ENCODE peak calls at places on chromosomes 1 and 21, in eight cellular contexts. H is tibial artery; I is CD8-positive, alpha-beta T cell; Y is nephron progenitor cell; M is CD4-positive, alpha-beta T cell; O is astrocyte; N is pancreas; J is stomach. Z is an unnamed sample.
A peak's percentile ranks its signal among the peaks of the same experiment; 100 is the strongest.

GRCh38 chr1:245807306-245807705 is 652.5 kb downstream of the KIF26B start:
- DNase-seq in H (no peak), I (no peak), Y (no peak), M (no peak), O (peak; percentile 67), N (no peak), J (no peak), Z (peak; percentile 25)

GRCh38 chr1:43619996-43620920 is 29.7 kb upstream of the KDM4A start:
- DNase-seq in H (no peak), I (no peak), Y (no peak), M (no peak), O (no peak), N (no peak), J (no peak), Z (no peak)

GRCh38 chr21:32457360-32457840 is 44.9 kb downstream of the EVA1C start:
- DNase-seq in H (peak; percentile 50), I (no peak), Y (no peak), M (no peak), O (no peak), N (peak; percentile 67), J (peak; percentile 72), Z (no peak)

GRCh38 chr1:92479587-92479986 is 7.1 kb downstream of the GFI1 start:
- DNase-seq in H (no peak), I (no peak), Y (no peak), M (no peak), O (no peak), N (no peak), J (no peak), Z (no peak)

GRCh38 chr1:223508819-223509218 is 115.6 kb downstream of the CCDC185 start:
- DNase-seq in H (no peak), I (no peak), Y (no peak), M (no peak), O (no peak), N (no peak), J (no peak), Z (no peak)

GRCh38 chr1:43938383-43938782 is 4.8 kb downstream of the ARTN start:
- DNase-seq in H (no peak), I (no peak), Y (no peak), M (no peak), O (no peak), N (no peak), J (no peak), Z (no peak)

GRCh38 chr1:2636733-2637132 is 3.9 kb upstream of the MMEL1 start:
- DNase-seq in H (no peak), I (no peak), Y (no peak), M (no peak), O (no peak), N (no peak), J (no peak), Z (no peak)

GRCh38 chr21:43373387-43374227 is 53.3 kb downstream of the SIK1 start:
- DNase-seq in H (no peak), I (no peak), Y (no peak), M (no peak), O (no peak), N (no peak), J (no peak), Z (no peak)

DNA sequence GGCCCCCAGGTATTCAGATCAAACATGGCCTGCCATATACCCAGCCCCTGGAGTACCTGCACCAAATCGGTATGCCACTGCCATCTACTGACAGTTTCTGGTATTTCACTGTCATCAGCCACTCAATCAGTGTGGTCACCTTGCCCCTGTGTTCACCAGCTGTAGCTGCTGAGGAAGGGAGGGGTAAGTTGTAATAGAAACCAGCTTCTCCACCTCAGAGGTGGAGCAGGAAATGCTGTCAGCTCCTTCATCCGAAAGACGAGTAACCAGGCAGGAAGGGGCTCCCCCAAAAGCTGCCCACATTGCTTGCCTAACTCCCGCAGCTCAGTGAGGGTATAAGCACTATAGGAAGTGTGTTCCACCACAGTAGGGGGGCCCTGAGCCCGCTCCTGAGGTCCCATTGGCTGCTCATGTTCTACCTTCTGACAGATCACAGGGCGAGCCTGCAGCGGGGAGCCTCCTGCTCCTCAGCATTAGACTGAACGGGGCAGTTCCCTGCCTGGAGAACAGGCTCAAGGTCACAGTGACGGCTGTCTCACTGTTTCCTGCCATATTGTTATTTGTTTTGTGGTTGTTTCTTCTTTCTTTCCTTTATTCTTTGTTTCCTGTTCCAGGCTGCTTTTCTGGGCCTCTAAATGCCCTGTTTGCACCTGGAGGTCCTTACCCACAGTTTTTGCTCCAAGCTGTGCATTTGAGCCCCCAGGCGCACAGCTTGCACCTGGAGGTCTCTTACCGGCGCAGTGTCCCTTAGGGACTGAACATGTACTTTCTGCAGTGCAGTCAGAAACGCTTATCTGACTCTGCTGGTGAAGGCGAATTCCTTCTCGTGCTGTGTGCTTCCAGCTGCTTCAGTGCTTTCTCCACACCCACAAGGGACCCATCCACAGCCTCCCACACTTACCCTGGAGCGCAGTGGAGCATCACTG is 1638.3 kb downstream of the MRPL39 start:
- DNase-seq in H (no peak), I (peak; percentile 38), Y (peak; percentile 61), M (peak; percentile 49), O (no peak), N (peak; percentile 63), J (peak; percentile 57), Z (no peak)
- TF ChIP-seq CTCF in H (no peak), I (peak; percentile 79), Y (peak; percentile 48), M (peak; percentile 49), O (peak; percentile 57), N (no peak), J (peak; percentile 49), Z (no peak)

GRCh38 chr1:168345939-168346338 is 65.3 kb downstream of the TBX19 start:
- DNase-seq in H (no peak), I (no peak), Y (no peak), M (no peak), O (no peak), N (no peak), J (no peak), Z (no peak)

GRCh38 chr1:168340796-168341510 is 60.3 kb downstream of the TBX19 start:
- DNase-seq in H (no peak), I (no peak), Y (no peak), M (no peak), O (no peak), N (no peak), J (no peak), Z (no peak)

GRCh38 chr1:168342572-168343280 is 62.0 kb downstream of the TBX19 start:
- DNase-seq in H (peak; percentile 91), I (peak; percentile 82), Y (peak; percentile 83), M (peak; percentile 84), O (peak; percentile 80), N (peak; percentile 77), J (peak; percentile 87), Z (peak; percentile 92)

GRCh38 chr1:168341576-168341975 is 60.9 kb downstream of the TBX19 start:
- DNase-seq in H (no peak), I (no peak), Y (no peak), M (no peak), O (peak; percentile 63), N (no peak), J (no peak), Z (no peak)

GRCh38 chr1:168343566-168343965 is 62.9 kb downstream of the TBX19 start:
- DNase-seq in H (no peak), I (no peak), Y (no peak), M (no peak), O (no peak), N (no peak), J (no peak), Z (no peak)
- TF ChIP-seq CTCF in H (no peak), I (no peak), Y (no peak), M (no peak), O (peak; percentile 9), N (no peak), J (no peak), Z (peak; percentile 32)

GRCh38 chr1:11027316-11027715 is 14.9 kb downstream of the TARDBP start:
- DNase-seq in H (no peak), I (no peak), Y (no peak), M (no peak), O (no peak), N (no peak), J (no peak), Z (no peak)
- TF ChIP-seq CTCF in H (no peak), I (no peak), Y (no peak), M (no peak), O (no peak), N (no peak), J (no peak), Z (no peak)

GRCh38 chr1:234735976-234736375 is 126.0 kb upstream of the IRF2BP2 start:
- DNase-seq in H (no peak), I (no peak), Y (no peak), M (no peak), O (no peak), N (no peak), J (no peak), Z (no peak)

GRCh38 chr1:234733427-234733826 is 123.4 kb upstream of the IRF2BP2 start:
- DNase-seq in H (no peak), I (no peak), Y (no peak), M (no peak), O (no peak), N (no peak), J (no peak), Z (no peak)

GRCh38 chr1:234734412-234734835 is 124.4 kb upstream of the IRF2BP2 start:
- DNase-seq in H (no peak), I (no peak), Y (no peak), M (no peak), O (no peak), N (no peak), J (no peak), Z (no peak)

GRCh38 chr1:234735476-234735875 is 125.5 kb upstream of the IRF2BP2 start:
- DNase-seq in H (no peak), I (no peak), Y (no peak), M (no peak), O (no peak), N (no peak), J (no peak), Z (no peak)

DNA sequence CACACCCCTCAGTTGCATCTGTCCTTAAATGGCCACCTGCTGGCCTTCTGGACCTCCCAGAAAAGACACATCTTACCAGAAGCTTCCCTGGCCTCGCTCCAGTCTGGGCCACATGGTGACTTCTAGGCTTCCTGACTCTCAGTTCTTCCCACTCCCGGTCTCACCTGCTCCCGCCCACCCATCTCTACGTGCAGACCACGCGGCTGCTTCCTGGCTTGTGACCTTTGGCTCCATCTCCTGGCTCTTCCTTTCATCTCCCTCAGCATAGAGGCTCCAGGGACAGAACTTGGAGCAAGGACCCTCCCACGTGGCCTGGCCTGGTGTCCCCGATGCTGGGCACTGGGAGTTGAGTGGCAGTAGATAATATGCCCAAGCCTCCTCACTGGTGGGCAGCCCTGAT is 124.9 kb upstream of the IRF2BP2 start:
- DNase-seq in H (no peak), I (no peak), Y (no peak), M (no peak), O (no peak), N (no peak), J (no peak), Z (no peak)
- TF ChIP-seq CTCF in H (no peak), I (no peak), Y (no peak), M (no peak), O (no peak), N (no peak), J (no peak), Z (no peak)